ENCODE peak calls at places on chromosome X, in five cellular contexts. T, B, F, C and O are unnamed samples.

GRCh38 chrX:37684426-37684825 is 1.2 kb upstream of the XK start:
- DNase-seq in T (no peak), B (no peak), F (no peak), C (no peak), O (no peak)

GRCh38 chrX:786441-786881 is 155.9 kb downstream of the SHOX start:
- DNase-seq in T (no peak), B (no peak), F (no peak), C (no peak), O (no peak)

GRCh38 chrX:2552621-2553297 is 52.0 kb upstream of the DHRSX start:
- DNase-seq in T (no peak), B (no peak), F (no peak), C (no peak), O (no peak)

GRCh38 chrX:1599791-1600405 is 8.5 kb downstream of the AKAP17A start:
- DNase-seq in T (no peak), B (no peak), F (no peak), C (no peak), O (no peak)

GRCh38 chrX:71917621-71918341 is 7.1 kb downstream of the NHSL2 start:
- DNase-seq in T (no peak), B (no peak), F (no peak), C (peak; percentile 61), O (no peak)

GRCh38 chrX:124239911-124240310 is 92.5 kb upstream of the TEX13D start:
- DNase-seq in T (no peak), B (no peak), F (no peak), C (no peak), O (no peak)

GRCh38 chrX:7316280-7316679 is 168.3 kb upstream of the PUDP start:
- DNase-seq in T (no peak), B (no peak), F (no peak), C (no peak), O (no peak)

GRCh38 chrX:134482371-134482770 is 22.4 kb downstream of the HPRT1 start:
- DNase-seq in T (no peak), B (no peak), F (no peak), C (no peak), O (no peak)

GRCh38 chrX:77014655-77015377 is 432.4 kb upstream of the FGF16 start:
- DNase-seq in T (no peak), B (no peak), F (no peak), C (no peak), O (no peak)

GRCh38 chrX:110600745-110601310 is 194.8 kb downstream of the CHRDL1 start:
- DNase-seq in T (no peak), B (no peak), F (no peak), C (no peak), O (peak; percentile 61)
- H3K27ac ChIP-seq in T (no peak overlapping the region), B (no peak overlapping the region), F (no peak overlapping the region), C (no peak overlapping the region), O (peak overlapping the region; percentile 48)

GRCh38 chrX:15737188-15737956 is 698 bp upstream of the CA5B start:
- DNase-seq in T (no peak), B (no peak), F (no peak), C (no peak), O (no peak)

GRCh38 chrX:15738686-15739016 is 581 bp downstream of the CA5B start:
- DNase-seq in T (no peak), B (no peak), F (no peak), C (no peak), O (no peak)

GRCh38 chrX:15739886-15740285 is 1.8 kb downstream of the CA5B start:
- DNase-seq in T (no peak), B (no peak), F (no peak), C (no peak), O (no peak)

GRCh38 chrX:15737957-15738685 is at the start of gene CA5B:
- DNase-seq in T (peak; percentile 96), B (peak; percentile 84), F (peak; percentile 94), C (peak; percentile 63), O (peak; percentile 89)
- TF ChIP-seq CTCF in T (no peak), B (no peak), F (no peak), C (no peak), O (no peak)

GRCh38 chrX:64437665-64438064 is 42.4 kb upstream of the MTMR8 start:
- DNase-seq in T (no peak), B (no peak), F (no peak), C (no peak), O (no peak)

DNA sequence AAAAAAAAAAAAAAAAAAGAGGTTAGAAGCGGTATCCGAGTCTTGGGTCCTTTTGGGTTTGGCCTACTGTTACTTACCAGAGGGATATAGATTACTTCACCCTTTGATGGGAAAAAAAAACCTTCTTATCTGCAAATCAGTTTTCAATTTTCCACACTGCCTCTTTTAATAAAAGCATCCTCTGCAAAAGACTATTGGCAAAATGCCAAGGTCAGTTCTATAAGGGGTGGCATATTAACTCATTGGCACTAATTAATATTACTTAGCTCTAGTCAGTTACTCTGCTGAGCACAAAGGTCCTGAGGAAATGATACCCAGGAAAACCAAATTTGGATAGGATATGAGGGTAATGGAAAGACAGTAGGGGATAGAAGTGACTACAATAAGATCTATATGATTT is 44.3 kb upstream of the MTMR8 start:
- DNase-seq in T (no peak), B (no peak), F (no peak), C (no peak), O (no peak)
- H3K4me3 ChIP-seq in T (no peak overlapping the region), B (no peak overlapping the region), F (no peak overlapping the region), C (no peak overlapping the region), O (no peak overlapping the region)

GRCh38 chrX:63919081-63919480 is 134.1 kb upstream of the ARHGEF9 start:
- DNase-seq in T (no peak), B (no peak), F (no peak), C (no peak), O (no peak)

GRCh38 chrX:63918611-63919010 is 133.6 kb upstream of the ARHGEF9 start:
- DNase-seq in T (no peak), B (peak; percentile 76), F (no peak), C (no peak), O (peak; percentile 67)

GRCh38 chrX:63917296-63917695 is 132.3 kb upstream of the ARHGEF9 start:
- DNase-seq in T (no peak), B (no peak), F (no peak), C (no peak), O (no peak)

GRCh38 chrX:63920875-63921274 is 135.9 kb upstream of the ARHGEF9 start:
- DNase-seq in T (no peak), B (no peak), F (no peak), C (no peak), O (no peak)

DNA sequence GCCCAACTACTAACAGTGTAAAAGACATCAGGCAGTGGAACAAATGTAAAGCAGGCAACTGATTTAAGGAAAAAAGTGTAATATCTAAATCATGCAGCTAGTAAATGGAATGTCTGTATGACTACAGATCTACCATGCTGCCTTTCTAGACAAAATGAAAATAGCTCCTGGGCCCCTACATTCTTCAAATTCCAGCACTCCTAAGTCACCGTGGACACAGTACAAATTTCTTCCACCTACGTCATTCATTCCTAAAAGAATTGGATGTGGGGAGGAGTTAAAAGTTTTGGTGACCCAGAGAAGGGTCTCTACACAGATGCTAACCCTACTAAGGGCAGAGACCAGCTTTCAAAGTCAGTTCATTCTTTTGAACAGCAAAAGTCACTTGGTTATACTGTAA is 137.2 kb upstream of the ARHGEF9 start:
- DNase-seq in T (no peak), B (peak; percentile 53), F (no peak), C (no peak), O (no peak)
- H3K27ac ChIP-seq in T (no peak overlapping the region), B (peak overlapping the region; percentile 65), F (no peak overlapping the region), C (peak overlapping the region; percentile 12), O (no peak overlapping the region)

GRCh38 chrX:15849555-15849954 is 5.1 kb downstream of the AP1S2 start:
- DNase-seq in T (peak; percentile 15), B (no peak), F (no peak), C (no peak), O (peak; percentile 14)
- TF ChIP-seq CTCF in T (peak; percentile 55), B (peak; percentile 60), F (peak; percentile 37), C (peak; percentile 17), O (peak; percentile 43)

GRCh38 chrX:103464071-103464773 is 55.1 kb downstream of the RAB40A start:
- DNase-seq in T (peak; percentile 34), B (peak; percentile 25), F (no peak), C (peak; percentile 30), O (peak; percentile 29)

GRCh38 chrX:103467156-103467555 is 52.1 kb downstream of the RAB40A start:
- DNase-seq in T (no peak), B (no peak), F (no peak), C (no peak), O (no peak)

GRCh38 chrX:103461156-103461555 is 58.1 kb downstream of the RAB40A start:
- DNase-seq in T (no peak), B (no peak), F (no peak), C (no peak), O (no peak)

GRCh38 chrX:103467870-103468269 is 51.4 kb downstream of the RAB40A start:
- DNase-seq in T (no peak), B (no peak), F (no peak), C (no peak), O (no peak)

DNA sequence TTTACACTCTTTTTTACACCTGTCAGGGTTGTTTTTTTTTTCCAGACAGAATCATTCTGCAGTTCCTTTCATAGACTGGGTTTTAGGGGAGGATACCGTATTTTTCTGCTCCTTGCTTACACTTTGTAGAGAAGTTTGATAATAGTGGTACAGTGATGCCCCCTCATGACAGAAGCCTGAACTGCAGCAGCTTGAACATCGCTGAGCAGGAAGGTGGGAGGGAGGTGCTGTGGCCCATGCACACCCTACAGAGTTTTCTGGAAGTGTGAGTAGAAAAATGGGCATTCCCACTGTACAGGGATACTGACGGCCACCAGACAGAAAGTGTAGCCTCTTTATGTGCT is 54.5 kb downstream of the RAB40A start:
- DNase-seq in T (peak; percentile 43), B (peak; percentile 78), F (peak; percentile 39), C (peak; percentile 32), O (peak; percentile 50)
- H3K4me3 ChIP-seq in T (no peak overlapping the region), B (peak overlapping the region; percentile 7), F (peak overlapping the region; percentile 38), C (no peak overlapping the region), O (no peak overlapping the region)

GRCh38 chrX:10574663-10575062 is 45.7 kb downstream of the MID1 start:
- DNase-seq in T (no peak), B (no peak), F (no peak), C (peak; percentile 37), O (no peak)
- H3K27ac ChIP-seq in T (no peak overlapping the region), B (no peak overlapping the region), F (no peak overlapping the region), C (no peak overlapping the region), O (no peak overlapping the region)